ENCODE peak calls at places on chromosomes 11 and 22, in seven cellular contexts. A is activated T-helper 9 cell treated with anti-CD3 and anti-CD28 coated beads, Interleukin-2, amount 50 U/mL, for 16 hours; V is Right ventricle myocardium inferior; E is lower lobe of right lung; P is mesendoderm; Y is NCI-H1048; L is SK-N-SH. D is an unnamed sample.

GRCh38 chr11:35163707-35164496 is 24.9 kb downstream of the CD44 start:
- DNase-seq in L (no peak), Y (no peak), A (no peak), P (peak), V (no peak), E (no peak), D (no peak)

GRCh38 chr22:46076651-46077339 is 73.5 kb upstream of the PPARA start:
- DNase-seq in A (no peak), L (no peak), P (no peak), Y (no peak), E (peak), V (peak), D (no peak)

GRCh38 chr22:45127866-45128265 is 35.9 kb upstream of the NUP50 start:
- DNase-seq in P (no peak), L (no peak), A (no peak), E (no peak), V (no peak), Y (no peak), D (no peak)

GRCh38 chr11:95451682-95452081 is 220.7 kb upstream of the SESN3 start:
- DNase-seq in L (no peak), V (no peak), E (no peak), A (no peak), P (peak), Y (no peak), D (no peak)

GRCh38 chr22:46193898-46194310 is 43.6 kb downstream of the PPARA start:
- DNase-seq in Y (no peak), V (no peak), L (peak), P (no peak), E (no peak), A (no peak), D (no peak)

GRCh38 chr11:20459865-20460264 is 72.3 kb downstream of the PRMT3 start:
- DNase-seq in E (no peak), L (no peak), Y (no peak), P (no peak), V (no peak), A (no peak), D (no peak)

GRCh38 chr11:69915501-69916250 is 96.5 kb upstream of the FGF3 start:
- DNase-seq in A (no peak), V (peak), E (peak), Y (peak), P (peak), L (peak), D (no peak)

GRCh38 chr11:130740819-130741218 is 175.5 kb downstream of the SNX19 start:
- DNase-seq in E (no peak), L (no peak), Y (no peak), V (no peak), P (no peak), A (no peak), D (no peak)

GRCh38 chr22:46012182-46012880 is 35.4 kb upstream of the WNT7B start:
- DNase-seq in P (no peak), A (no peak), V (peak), Y (no peak), L (peak), E (peak), D (no peak)

GRCh38 chr22:26563022-26563421 is 26.9 kb downstream of the TPST2 start:
- DNase-seq in Y (no peak), P (peak), A (no peak), L (no peak), V (no peak), E (no peak), D (no peak)

GRCh38 chr11:61120099-61120864 is 18.0 kb downstream of the CD5 start:
- DNase-seq in L (no peak), P (no peak), E (no peak), V (no peak), A (no peak), Y (no peak), D (no peak)

GRCh38 chr11:65920035-65920802 is 993 bp downstream of the DRAP1 start:
- DNase-seq in V (peak), E (no peak), A (no peak), P (no peak), L (no peak), Y (no peak), D (peak)

GRCh38 chr22:49701380-49702067 is 126.1 kb downstream of the BRD1 start:
- DNase-seq in L (no peak), E (no peak), A (no peak), V (no peak), Y (no peak), P (peak), D (no peak)

GRCh38 chr22:33909075-33909458 is 11.2 kb downstream of the LARGE1 start:
- DNase-seq in E (no peak), A (no peak), Y (no peak), V (no peak), P (no peak), L (no peak), D (no peak)

GRCh38 chr22:44427506-44428470 is 70.2 kb downstream of the RTL6 start:
- DNase-seq in P (no peak), E (peak), L (no peak), Y (no peak), V (no peak), A (no peak), D (no peak)

GRCh38 chr11:34899633-34900016 is 16.6 kb downstream of the APIP start:
- DNase-seq in A (no peak), V (no peak), P (peak), Y (no peak), E (no peak), L (no peak), D (no peak)

GRCh38 chr11:113881856-113882255 is 6.5 kb upstream of the USP28 start:
- DNase-seq in L (no peak), A (no peak), V (no peak), E (no peak), P (no peak), Y (no peak), D (no peak)

GRCh38 chr11:96109265-96110030 is 185.5 kb upstream of the MTMR2 start:
- DNase-seq in V (no peak), P (no peak), L (no peak), A (no peak), Y (no peak), E (no peak), D (no peak)

GRCh38 chr11:6319879-6320410 is 356 bp downstream of the CAVIN3 start:
- DNase-seq in L (peak), P (peak), Y (no peak), A (no peak), V (peak), E (peak), D (peak)

GRCh38 chr22:46225631-46226030 is 24.5 kb downstream of the CDPF1 start:
- DNase-seq in A (no peak), E (no peak), L (no peak), Y (no peak), P (no peak), V (no peak), D (no peak)

GRCh38 chr11:93143800-93144199 is 54.0 kb downstream of the SLC36A4 start:
- DNase-seq in P (no peak), Y (no peak), E (no peak), A (no peak), V (no peak), L (no peak), D (no peak)

GRCh38 chr11:68382358-68382998 is 70.1 kb downstream of the LRP5 start:
- DNase-seq in P (no peak), A (no peak), V (no peak), Y (no peak), L (no peak), E (no peak), D (no peak)

GRCh38 chr11:18617688-18618340 is 16.3 kb downstream of the SPTY2D1 start:
- DNase-seq in L (no peak), E (no peak), Y (no peak), V (no peak), P (no peak), A (peak), D (peak)

GRCh38 chr11:119377961-119378667 is 3.4 kb downstream of the USP2 start:
- DNase-seq in L (peak), A (no peak), Y (no peak), E (no peak), P (peak), V (no peak), D (no peak)

GRCh38 chr22:47201996-47202818 is 439.8 kb downstream of the TBC1D22A start:
- DNase-seq in A (no peak), P (no peak), E (no peak), Y (no peak), V (no peak), L (no peak), D (no peak)

GRCh38 chr11:44600739-44601416 is 35.4 kb downstream of the CD82 start:
- DNase-seq in L (no peak), E (no peak), P (peak), Y (no peak), A (no peak), V (no peak), D (no peak)

GRCh38 chr22:49148895-49149418 is 678.7 kb downstream of the BRD1 start:
- DNase-seq in V (no peak), A (no peak), L (no peak), P (no peak), Y (no peak), E (no peak), D (no peak)

GRCh38 chr22:39174498-39175120 is 22.1 kb upstream of the CBX7 start:
- DNase-seq in A (peak), E (peak), V (peak), Y (no peak), P (peak), L (peak), D (peak)